ENCODE peak calls at places on chromosomes 6 and 20, in six cellular contexts. X is BJ, P is upper lobe of right lung, I is ascending aorta, L is astrocyte, F is gastrocnemius medialis. Y is an unnamed sample. For H3K27me3, the result is how much of the 10 kb centered on the place peaks cover.

GRCh38 chr20:37538003-37538402 is 10.3 kb upstream of the BLCAP start:
- DNase-seq in P (no peak), F (no peak), X (no peak), L (peak), I (no peak), Y (no peak)

GRCh38 chr20:50980851-50981713 is 22.5 kb downstream of the MOCS3 start:
- DNase-seq in L (peak), P (no peak), I (no peak), X (no peak), F (no peak), Y (no peak)

GRCh38 chr6:119325559-119326240 is 23.9 kb downstream of the MAN1A1 start:
- DNase-seq in L (no peak), P (no peak), X (no peak), I (no peak), F (no peak), Y (no peak)

GRCh38 chr6:26516481-26517427 is 16.7 kb downstream of the BTN1A1 start:
- DNase-seq in X (no peak), F (no peak), P (no peak), L (no peak), I (no peak), Y (no peak)

GRCh38 chr6:35327349-35328027 is 14.9 kb upstream of the PPARD start:
- DNase-seq in X (no peak), P (peak), F (no peak), I (no peak), L (no peak), Y (no peak)

GRCh38 chr6:11771473-11772048 is 7.0 kb downstream of the ADTRP start:
- DNase-seq in L (no peak), X (no peak), F (no peak), I (no peak), P (no peak), Y (no peak)

GRCh38 chr20:10179574-10180298 is 38.9 kb upstream of the SNAP25 start:
- DNase-seq in F (no peak), X (no peak), I (no peak), L (no peak), P (no peak), Y (no peak)

GRCh38 chr6:90708410-90708809 is 121.5 kb upstream of the MAP3K7 start:
- DNase-seq in F (no peak), X (no peak), L (no peak), P (no peak), I (no peak), Y (no peak)

GRCh38 chr20:18404172-18404571 is 62.7 kb downstream of the DZANK1 start:
- DNase-seq in L (peak), P (no peak), I (no peak), X (no peak), F (no peak), Y (no peak)

GRCh38 chr6:159279790-159280277 is 110.6 kb downstream of the FNDC1 start:
- DNase-seq in L (peak), F (no peak), X (no peak), I (no peak), P (no peak), Y (no peak)

GRCh38 chr20:60206259-60206658 is 248.0 kb downstream of the CDH26 start:
- DNase-seq in I (no peak), P (no peak), X (no peak), L (peak), F (no peak), Y (peak)

GRCh38 chr20:41047975-41048305 is 19.3 kb downstream of the TOP1 start:
- DNase-seq in L (no peak), P (no peak), F (no peak), X (no peak), I (no peak), Y (no peak)

GRCh38 chr6:44037847-44038542 is 89.3 kb downstream of the MRPL14 start:
- DNase-seq in L (no peak), P (peak), F (no peak), I (no peak), X (no peak), Y (no peak)

GRCh38 chr6:2712102-2712501 is 38.6 kb downstream of the MYLK4 start:
- DNase-seq in F (peak), X (no peak), L (no peak), P (no peak), I (no peak), Y (no peak)

GRCh38 chr6:2708456-2708855 is 42.3 kb downstream of the MYLK4 start:
- DNase-seq in P (no peak), X (no peak), I (no peak), L (no peak), F (no peak), Y (no peak)

GRCh38 chr6:2710412-2710811 is 40.3 kb downstream of the MYLK4 start:
- DNase-seq in I (no peak), X (no peak), F (no peak), P (no peak), L (no peak), Y (no peak)

GRCh38 chr6:2706482-2706881 is 44.2 kb downstream of the MYLK4 start:
- DNase-seq in F (no peak), P (no peak), X (no peak), I (no peak), L (no peak), Y (no peak)
- TF ChIP-seq CTCF in F (no peak), P (no peak), X (no peak), I (no peak), L (no peak), Y (no peak)

GRCh38 chr6:63611560-63611959 is 24.0 kb upstream of the PHF3 start:
- DNase-seq in P (no peak), X (no peak), L (no peak), I (no peak), F (no peak), Y (no peak)

GRCh38 chr6:63610944-63611343 is 24.7 kb upstream of the PHF3 start:
- DNase-seq in F (no peak), I (no peak), L (no peak), X (no peak), P (no peak), Y (no peak)

GRCh38 chr6:63615590-63615989 is 20.0 kb upstream of the PHF3 start:
- DNase-seq in L (no peak), F (no peak), P (no peak), I (no peak), X (no peak), Y (no peak)
- H3K4me3 ChIP-seq in L (no peak), F (no peak), P (no peak), I (no peak), X (no peak), Y (no peak)

DNA sequence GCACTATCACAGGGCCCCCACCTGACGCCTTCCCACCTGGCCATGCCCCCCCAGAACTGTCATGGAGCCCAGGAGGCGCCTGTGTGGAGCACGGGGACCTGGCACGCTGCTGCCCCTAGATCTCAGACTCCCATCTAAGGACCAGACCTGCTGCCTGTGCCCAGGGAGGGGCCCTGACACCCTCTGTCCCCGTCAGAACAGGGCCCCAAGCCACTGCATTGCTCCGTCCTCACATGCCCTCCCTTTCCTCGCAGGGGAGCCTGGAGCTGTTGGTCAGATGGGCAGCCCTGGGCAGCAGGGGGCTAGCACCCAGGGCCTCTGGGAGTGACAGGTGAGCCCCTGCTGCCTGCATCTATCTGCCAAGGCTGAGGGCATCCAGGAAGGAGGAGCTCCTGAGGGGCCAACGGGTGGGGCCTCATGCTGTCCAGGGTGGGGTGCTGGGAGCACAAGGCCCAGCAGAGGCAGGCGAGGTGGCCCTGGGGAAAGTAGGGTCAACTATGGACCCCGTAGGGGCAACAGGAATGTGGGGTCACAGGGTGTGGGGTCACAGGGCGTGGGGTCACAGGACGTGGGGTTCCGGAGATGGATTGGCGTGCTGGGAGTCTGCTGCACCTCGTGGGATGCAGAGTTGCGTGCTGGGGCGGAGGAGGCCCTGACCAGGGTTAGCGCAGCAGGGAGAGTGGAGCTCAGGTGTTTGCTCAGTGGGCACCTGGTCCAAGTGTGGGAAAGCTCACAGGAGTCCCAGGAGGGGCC is 31.6 kb downstream of the CHRNA4 start:
- DNase-seq in L (no peak), P (no peak), X (no peak), F (no peak), I (no peak), Y (no peak)
- H3K27me3 ChIP-seq in L (under half), P (under half), X (under half), F (under half), I (under half), Y (under half)

GRCh38 chr6:82348130-82348529 is 15.5 kb upstream of the TPBG start:
- DNase-seq in P (no peak), I (no peak), X (no peak), F (no peak), L (no peak), Y (no peak)
- TF ChIP-seq CTCF in P (no peak), I (no peak), X (no peak), F (no peak), L (no peak), Y (no peak)

GRCh38 chr6:150598858-150599198 is 857 bp upstream of the PLEKHG1 start:
- DNase-seq in L (no peak), F (no peak), P (no peak), I (no peak), X (no peak), Y (no peak)

GRCh38 chr6:150598401-150598800 is 1.3 kb upstream of the PLEKHG1 start:
- DNase-seq in L (no peak), X (no peak), P (no peak), I (no peak), F (no peak), Y (no peak)

GRCh38 chr6:150600003-150600301 is 267 bp downstream of the PLEKHG1 start:
- DNase-seq in L (no peak), X (no peak), I (no peak), P (no peak), F (no peak), Y (no peak)

GRCh38 chr6:150600302-150601017 is 775 bp downstream of the PLEKHG1 start:
- DNase-seq in I (peak), P (peak), L (peak), X (no peak), F (peak), Y (peak)

DNA sequence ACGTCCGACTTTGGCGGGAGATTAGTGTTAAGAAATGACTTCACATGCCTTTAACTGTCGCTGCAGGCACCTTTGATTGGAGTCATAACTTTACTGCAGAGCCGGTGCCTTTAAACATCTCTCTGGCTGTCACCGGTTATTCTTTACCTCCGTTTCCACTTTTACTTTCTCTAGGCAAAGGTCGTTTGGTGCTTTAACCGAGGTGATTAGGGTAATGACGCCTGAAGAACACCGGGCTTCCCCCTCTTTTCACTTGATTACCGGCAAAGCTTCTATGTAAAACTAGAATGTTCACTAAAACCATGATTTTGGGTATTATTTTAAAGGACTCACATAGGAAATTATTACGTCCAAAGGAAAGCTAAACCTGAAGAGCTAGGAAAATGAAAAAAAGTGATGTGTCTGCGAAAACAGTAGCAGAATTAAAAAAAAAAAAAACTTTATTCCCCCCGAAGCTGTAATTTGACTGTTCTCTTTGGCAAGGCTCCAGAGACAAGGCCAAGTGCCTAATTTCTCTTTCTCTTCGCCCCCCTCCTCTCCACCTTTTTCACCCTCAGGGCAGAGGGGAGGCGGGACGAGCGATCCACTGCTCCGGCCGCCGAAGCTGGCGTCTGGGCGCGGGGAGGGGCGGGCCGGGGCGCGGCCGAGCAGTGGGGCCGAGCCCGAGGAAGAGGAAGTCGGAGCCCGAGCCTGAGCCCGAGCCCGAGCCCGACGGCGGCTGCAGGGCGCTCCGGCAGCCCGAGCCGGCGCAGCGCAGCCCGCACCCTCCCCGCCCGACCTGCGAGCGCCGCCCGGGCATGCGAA is at the start of gene PLEKHG1:
- DNase-seq in P (peak), I (no peak), X (no peak), F (peak), L (peak), Y (no peak)
- H3K4me3 ChIP-seq in P (peak), I (peak), X (peak), F (peak), L (peak), Y (peak)